ENCODE peak calls at places on chromosomes 3 and 15, in ten cellular contexts. One of them, this sample, is unnamed.

GRCh38 chr15:51737538-51738305 is at the start of gene LYSMD2:
- DNase-seq in PC-3: peak
- DNase-seq in heart right ventricle: peak
- DNase-seq in fibroblast of lung: peak
- DNase-seq in GM06990: peak
- DNase-seq in CD8-positive, alpha-beta T cell: peak
- DNase-seq in AG04450: no peak
- DNase-seq in sigmoid colon: peak
- DNase-seq in lower lobe of right lung: peak
- DNase-seq in neural progenitor cell: peak
- DNase-seq in this sample: peak

GRCh38 chr15:71357357-71357756 is 242.1 kb downstream of the THSD4 start:
- DNase-seq in GM06990: no peak
- DNase-seq in CD8-positive, alpha-beta T cell: no peak
- DNase-seq in fibroblast of lung: no peak
- DNase-seq in sigmoid colon: no peak
- DNase-seq in PC-3: no peak
- DNase-seq in heart right ventricle: peak
- DNase-seq in neural progenitor cell: peak
- DNase-seq in lower lobe of right lung: peak
- DNase-seq in AG04450: no peak
- DNase-seq in this sample: no peak

GRCh38 chr3:119240101-119240581 is 537 bp downstream of the B4GALT4 start:
- DNase-seq in AG04450: no peak
- DNase-seq in CD8-positive, alpha-beta T cell: no peak
- DNase-seq in neural progenitor cell: peak
- DNase-seq in lower lobe of right lung: no peak
- DNase-seq in heart right ventricle: peak
- DNase-seq in PC-3: peak
- DNase-seq in GM06990: no peak
- DNase-seq in sigmoid colon: peak
- DNase-seq in fibroblast of lung: no peak
- DNase-seq in this sample: peak

GRCh38 chr3:52527039-52527731 is 6.5 kb downstream of the NT5DC2 start:
- DNase-seq in AG04450: no peak
- DNase-seq in CD8-positive, alpha-beta T cell: no peak
- DNase-seq in neural progenitor cell: peak
- DNase-seq in PC-3: no peak
- DNase-seq in GM06990: peak
- DNase-seq in lower lobe of right lung: peak
- DNase-seq in heart right ventricle: no peak
- DNase-seq in fibroblast of lung: peak
- DNase-seq in sigmoid colon: peak
- DNase-seq in this sample: peak

GRCh38 chr3:71752911-71753715 is 542 bp upstream of the GPR27 start:
- DNase-seq in lower lobe of right lung: no peak
- DNase-seq in neural progenitor cell: peak
- DNase-seq in heart right ventricle: no peak
- DNase-seq in GM06990: no peak
- DNase-seq in CD8-positive, alpha-beta T cell: no peak
- DNase-seq in AG04450: no peak
- DNase-seq in sigmoid colon: no peak
- DNase-seq in PC-3: no peak
- DNase-seq in fibroblast of lung: no peak
- DNase-seq in this sample: no peak

GRCh38 chr3:149085828-149086231 is 503 bp downstream of the HLTF start:
- DNase-seq in neural progenitor cell: peak
- DNase-seq in fibroblast of lung: peak
- DNase-seq in PC-3: peak
- DNase-seq in sigmoid colon: peak
- DNase-seq in GM06990: no peak
- DNase-seq in CD8-positive, alpha-beta T cell: peak
- DNase-seq in AG04450: no peak
- DNase-seq in heart right ventricle: peak
- DNase-seq in lower lobe of right lung: no peak
- DNase-seq in this sample: peak

GRCh38 chr3:195517030-195517429 is 26.1 kb downstream of the PPP1R2 start:
- DNase-seq in lower lobe of right lung: no peak
- DNase-seq in neural progenitor cell: no peak
- DNase-seq in AG04450: no peak
- DNase-seq in fibroblast of lung: no peak
- DNase-seq in GM06990: no peak
- DNase-seq in heart right ventricle: no peak
- DNase-seq in sigmoid colon: no peak
- DNase-seq in CD8-positive, alpha-beta T cell: no peak
- DNase-seq in PC-3: no peak
- DNase-seq in this sample: no peak

GRCh38 chr15:69222002-69222474 is 61.6 kb downstream of the GLCE start:
- DNase-seq in lower lobe of right lung: no peak
- DNase-seq in sigmoid colon: no peak
- DNase-seq in CD8-positive, alpha-beta T cell: no peak
- DNase-seq in PC-3: no peak
- DNase-seq in fibroblast of lung: no peak
- DNase-seq in heart right ventricle: no peak
- DNase-seq in GM06990: no peak
- DNase-seq in AG04450: no peak
- DNase-seq in neural progenitor cell: no peak
- DNase-seq in this sample: no peak

GRCh38 chr3:192260611-192261010 is 466.7 kb downstream of the FGF12 start:
- DNase-seq in CD8-positive, alpha-beta T cell: no peak
- DNase-seq in AG04450: no peak
- DNase-seq in neural progenitor cell: no peak
- DNase-seq in PC-3: no peak
- DNase-seq in lower lobe of right lung: no peak
- DNase-seq in GM06990: no peak
- DNase-seq in fibroblast of lung: no peak
- DNase-seq in heart right ventricle: no peak
- DNase-seq in sigmoid colon: no peak
- DNase-seq in this sample: no peak

GRCh38 chr3:65888980-65889706 is 149.6 kb downstream of the MAGI1 start:
- DNase-seq in lower lobe of right lung: no peak
- DNase-seq in GM06990: peak
- DNase-seq in AG04450: peak
- DNase-seq in CD8-positive, alpha-beta T cell: no peak
- DNase-seq in heart right ventricle: peak
- DNase-seq in PC-3: peak
- DNase-seq in sigmoid colon: no peak
- DNase-seq in neural progenitor cell: no peak
- DNase-seq in fibroblast of lung: peak
- DNase-seq in this sample: peak

GRCh38 chr3:150737874-150738679 is 24.9 kb downstream of the SIAH2 start:
- DNase-seq in AG04450: no peak
- DNase-seq in fibroblast of lung: peak
- DNase-seq in GM06990: no peak
- DNase-seq in PC-3: peak
- DNase-seq in CD8-positive, alpha-beta T cell: no peak
- DNase-seq in heart right ventricle: no peak
- DNase-seq in sigmoid colon: no peak
- DNase-seq in lower lobe of right lung: no peak
- DNase-seq in neural progenitor cell: no peak
- DNase-seq in this sample: peak

GRCh38 chr3:115927210-115927609 is 303.9 kb downstream of the GAP43 start:
- DNase-seq in lower lobe of right lung: no peak
- DNase-seq in AG04450: no peak
- DNase-seq in PC-3: no peak
- DNase-seq in neural progenitor cell: no peak
- DNase-seq in GM06990: no peak
- DNase-seq in heart right ventricle: no peak
- DNase-seq in CD8-positive, alpha-beta T cell: no peak
- DNase-seq in fibroblast of lung: no peak
- DNase-seq in sigmoid colon: no peak
- DNase-seq in this sample: no peak

GRCh38 chr15:43509002-43509922 is 8.1 kb upstream of the MAP1A start:
- DNase-seq in CD8-positive, alpha-beta T cell: no peak
- DNase-seq in lower lobe of right lung: no peak
- DNase-seq in PC-3: no peak
- DNase-seq in heart right ventricle: no peak
- DNase-seq in AG04450: no peak
- DNase-seq in sigmoid colon: peak
- DNase-seq in fibroblast of lung: no peak
- DNase-seq in GM06990: no peak
- DNase-seq in neural progenitor cell: peak
- DNase-seq in this sample: peak

GRCh38 chr15:63915209-63915887 is 81.6 kb upstream of the HERC1 start:
- DNase-seq in neural progenitor cell: no peak
- DNase-seq in fibroblast of lung: no peak
- DNase-seq in AG04450: no peak
- DNase-seq in lower lobe of right lung: no peak
- DNase-seq in CD8-positive, alpha-beta T cell: no peak
- DNase-seq in GM06990: no peak
- DNase-seq in PC-3: no peak
- DNase-seq in sigmoid colon: no peak
- DNase-seq in heart right ventricle: peak
- DNase-seq in this sample: no peak

GRCh38 chr15:69046781-69047180 is 32.3 kb downstream of the NOX5 start:
- DNase-seq in fibroblast of lung: no peak
- DNase-seq in sigmoid colon: no peak
- DNase-seq in CD8-positive, alpha-beta T cell: no peak
- DNase-seq in PC-3: peak
- DNase-seq in neural progenitor cell: no peak
- DNase-seq in lower lobe of right lung: no peak
- DNase-seq in GM06990: no peak
- DNase-seq in AG04450: no peak
- DNase-seq in heart right ventricle: no peak
- DNase-seq in this sample: no peak

GRCh38 chr15:25182736-25183445 is 228.1 kb downstream of the SNRPN start:
- DNase-seq in CD8-positive, alpha-beta T cell: no peak
- DNase-seq in lower lobe of right lung: peak
- DNase-seq in AG04450: no peak
- DNase-seq in sigmoid colon: peak
- DNase-seq in fibroblast of lung: no peak
- DNase-seq in neural progenitor cell: no peak
- DNase-seq in heart right ventricle: no peak
- DNase-seq in GM06990: no peak
- DNase-seq in PC-3: no peak
- DNase-seq in this sample: no peak

GRCh38 chr3:151750678-151751077 is 17.0 kb downstream of the AADACL2 start:
- DNase-seq in PC-3: no peak
- DNase-seq in GM06990: no peak
- DNase-seq in AG04450: no peak
- DNase-seq in lower lobe of right lung: no peak
- DNase-seq in neural progenitor cell: no peak
- DNase-seq in heart right ventricle: no peak
- DNase-seq in fibroblast of lung: no peak
- DNase-seq in sigmoid colon: no peak
- DNase-seq in CD8-positive, alpha-beta T cell: no peak
- DNase-seq in this sample: no peak

GRCh38 chr3:187974857-187975257 is 179.1 kb upstream of the LPP start:
- DNase-seq in fibroblast of lung: no peak
- DNase-seq in AG04450: no peak
- DNase-seq in CD8-positive, alpha-beta T cell: no peak
- DNase-seq in lower lobe of right lung: no peak
- DNase-seq in neural progenitor cell: no peak
- DNase-seq in heart right ventricle: no peak
- DNase-seq in GM06990: no peak
- DNase-seq in sigmoid colon: no peak
- DNase-seq in PC-3: no peak
- DNase-seq in this sample: no peak
- TF ChIP-seq CTCF in fibroblast of lung: no peak
- TF ChIP-seq CTCF in AG04450: peak
- TF ChIP-seq CTCF in CD8-positive, alpha-beta T cell: peak
- TF ChIP-seq CTCF in lower lobe of right lung: no peak
- TF ChIP-seq CTCF in neural progenitor cell: no peak
- TF ChIP-seq CTCF in heart right ventricle: no peak
- TF ChIP-seq CTCF in GM06990: peak
- TF ChIP-seq CTCF in sigmoid colon: no peak
- TF ChIP-seq CTCF in PC-3: peak
- TF ChIP-seq CTCF in this sample: peak

GRCh38 chr3:134357261-134357913 is 16.9 kb downstream of the AMOTL2 start:
- DNase-seq in neural progenitor cell: no peak
- DNase-seq in PC-3: no peak
- DNase-seq in fibroblast of lung: no peak
- DNase-seq in AG04450: no peak
- DNase-seq in CD8-positive, alpha-beta T cell: no peak
- DNase-seq in lower lobe of right lung: peak
- DNase-seq in heart right ventricle: no peak
- DNase-seq in sigmoid colon: peak
- DNase-seq in GM06990: no peak
- DNase-seq in this sample: no peak
- H3K4me3 ChIP-seq in neural progenitor cell: no peak
- H3K4me3 ChIP-seq in PC-3: no peak
- H3K4me3 ChIP-seq in fibroblast of lung: peak
- H3K4me3 ChIP-seq in AG04450: peak
- H3K4me3 ChIP-seq in CD8-positive, alpha-beta T cell: no peak
- H3K4me3 ChIP-seq in lower lobe of right lung: no peak
- H3K4me3 ChIP-seq in heart right ventricle: no peak
- H3K4me3 ChIP-seq in sigmoid colon: no peak
- H3K4me3 ChIP-seq in GM06990: no peak
- H3K4me3 ChIP-seq in this sample: no peak

GRCh38 chr3:25782938-25783660 is at the start of gene NGLY1:
- DNase-seq in sigmoid colon: peak
- DNase-seq in neural progenitor cell: peak
- DNase-seq in heart right ventricle: peak
- DNase-seq in AG04450: peak
- DNase-seq in CD8-positive, alpha-beta T cell: peak
- DNase-seq in GM06990: peak
- DNase-seq in fibroblast of lung: peak
- DNase-seq in PC-3: peak
- DNase-seq in lower lobe of right lung: peak
- DNase-seq in this sample: peak
- TF ChIP-seq CTCF in sigmoid colon: no peak
- TF ChIP-seq CTCF in neural progenitor cell: peak
- TF ChIP-seq CTCF in heart right ventricle: peak
- TF ChIP-seq CTCF in AG04450: no peak
- TF ChIP-seq CTCF in CD8-positive, alpha-beta T cell: no peak
- TF ChIP-seq CTCF in GM06990: no peak
- TF ChIP-seq CTCF in fibroblast of lung: no peak
- TF ChIP-seq CTCF in PC-3: no peak
- TF ChIP-seq CTCF in lower lobe of right lung: no peak
- TF ChIP-seq CTCF in this sample: no peak

GRCh38 chr3:39809995-39810595 is 686 bp downstream of the MYRIP start:
- DNase-seq in heart right ventricle: no peak
- DNase-seq in PC-3: no peak
- DNase-seq in GM06990: peak
- DNase-seq in lower lobe of right lung: no peak
- DNase-seq in fibroblast of lung: no peak
- DNase-seq in neural progenitor cell: peak
- DNase-seq in sigmoid colon: no peak
- DNase-seq in AG04450: no peak
- DNase-seq in CD8-positive, alpha-beta T cell: no peak
- DNase-seq in this sample: no peak

GRCh38 chr3:39809181-39809994 is at the start of gene MYRIP:
- DNase-seq in sigmoid colon: peak
- DNase-seq in heart right ventricle: peak
- DNase-seq in lower lobe of right lung: peak
- DNase-seq in AG04450: no peak
- DNase-seq in neural progenitor cell: peak
- DNase-seq in PC-3: peak
- DNase-seq in CD8-positive, alpha-beta T cell: no peak
- DNase-seq in GM06990: peak
- DNase-seq in fibroblast of lung: no peak
- DNase-seq in this sample: peak

GRCh38 chr3:39811561-39811960 is 2.2 kb downstream of the MYRIP start:
- DNase-seq in AG04450: no peak
- DNase-seq in CD8-positive, alpha-beta T cell: no peak
- DNase-seq in GM06990: no peak
- DNase-seq in sigmoid colon: no peak
- DNase-seq in heart right ventricle: no peak
- DNase-seq in lower lobe of right lung: no peak
- DNase-seq in neural progenitor cell: no peak
- DNase-seq in PC-3: no peak
- DNase-seq in fibroblast of lung: no peak
- DNase-seq in this sample: no peak

GRCh38 chr3:39812537-39812936 is 3.1 kb downstream of the MYRIP start:
- DNase-seq in fibroblast of lung: no peak
- DNase-seq in neural progenitor cell: peak
- DNase-seq in GM06990: no peak
- DNase-seq in PC-3: no peak
- DNase-seq in AG04450: no peak
- DNase-seq in CD8-positive, alpha-beta T cell: no peak
- DNase-seq in lower lobe of right lung: no peak
- DNase-seq in sigmoid colon: no peak
- DNase-seq in heart right ventricle: no peak
- DNase-seq in this sample: no peak

GRCh38 chr3:39810647-39811161 is 1.3 kb downstream of the MYRIP start:
- DNase-seq in GM06990: no peak
- DNase-seq in CD8-positive, alpha-beta T cell: no peak
- DNase-seq in fibroblast of lung: no peak
- DNase-seq in heart right ventricle: no peak
- DNase-seq in AG04450: no peak
- DNase-seq in lower lobe of right lung: no peak
- DNase-seq in sigmoid colon: no peak
- DNase-seq in PC-3: no peak
- DNase-seq in neural progenitor cell: peak
- DNase-seq in this sample: no peak
- H3K4me3 ChIP-seq in GM06990: no peak
- H3K4me3 ChIP-seq in CD8-positive, alpha-beta T cell: no peak
- H3K4me3 ChIP-seq in fibroblast of lung: no peak
- H3K4me3 ChIP-seq in heart right ventricle: peak
- H3K4me3 ChIP-seq in AG04450: no peak
- H3K4me3 ChIP-seq in lower lobe of right lung: peak
- H3K4me3 ChIP-seq in sigmoid colon: peak
- H3K4me3 ChIP-seq in PC-3: no peak
- H3K4me3 ChIP-seq in neural progenitor cell: peak
- H3K4me3 ChIP-seq in this sample: no peak